ENCODE peak calls at places on chromosomes 2 and 18, in seven cellular contexts. M is effector memory CD4-positive, alpha-beta T cell; R is spleen; C is endodermal cell; G is CD8-positive, alpha-beta memory T cell; U is tibial artery; E is OCI-LY7. W is an unnamed sample. For H3K4me1, the result is how much of the 10 kb centered on the place peaks cover.

GRCh38 chr2:64243081-64244048 is 99.1 kb upstream of the PELI1 start:
- DNase-seq in M (no peak), R (no peak), C (peak), G (no peak), U (no peak), E (no peak), W (no peak)

GRCh38 chr18:48820483-48821250 is 130.1 kb downstream of the SMAD7 start:
- DNase-seq in M (no peak), R (peak), C (peak), G (no peak), U (peak), E (peak), W (no peak)

GRCh38 chr2:217568289-217568985 is 434.4 kb downstream of the TNS1 start:
- DNase-seq in M (no peak), R (no peak), C (no peak), G (no peak), U (no peak), E (no peak), W (no peak)

GRCh38 chr2:287471-287885 is 413 bp downstream of the ALKAL2 start:
- DNase-seq in M (no peak), R (no peak), C (peak), G (no peak), U (no peak), E (no peak), W (no peak)

GRCh38 chr18:31247574-31248199 is 70.3 kb upstream of the DSG1 start:
- DNase-seq in M (no peak), R (no peak), C (no peak), G (no peak), U (no peak), E (no peak), W (peak)

GRCh38 chr2:52861606-52862005 is 906.0 kb upstream of the CHAC2 start:
- DNase-seq in M (no peak), R (no peak), C (no peak), G (no peak), U (no peak), E (no peak), W (no peak)

GRCh38 chr2:142914507-142915313 is 37.2 kb downstream of the KYNU start:
- DNase-seq in M (no peak), R (no peak), C (no peak), G (no peak), U (no peak), E (no peak), W (no peak)

GRCh38 chr18:59249186-59249774 is 24.0 kb downstream of the RAX start:
- DNase-seq in M (no peak), R (no peak), C (peak), G (no peak), U (no peak), E (peak), W (peak)

GRCh38 chr2:9991829-9992273 is 40.4 kb downstream of the GRHL1 start:
- DNase-seq in M (no peak), R (no peak), C (no peak), G (no peak), U (peak), E (no peak), W (no peak)

GRCh38 chr2:154029504-154029903 is 157.8 kb downstream of the GALNT13 start:
- DNase-seq in M (no peak), R (no peak), C (no peak), G (no peak), U (no peak), E (no peak), W (no peak)

GRCh38 chr2:239178954-239179353 is 221.9 kb downstream of the HDAC4 start:
- DNase-seq in M (no peak), R (peak), C (peak), G (no peak), U (peak), E (no peak), W (no peak)

GRCh38 chr2:239177325-239177724 is 223.5 kb downstream of the HDAC4 start:
- DNase-seq in M (no peak), R (no peak), C (no peak), G (no peak), U (no peak), E (no peak), W (no peak)

GRCh38 chr2:239179851-239180371 is 220.9 kb downstream of the HDAC4 start:
- DNase-seq in M (no peak), R (peak), C (peak), G (no peak), U (peak), E (no peak), W (no peak)

GRCh38 chr2:239178484-239178883 is 222.3 kb downstream of the HDAC4 start:
- DNase-seq in M (no peak), R (peak), C (peak), G (no peak), U (peak), E (no peak), W (no peak)

GRCh38 chr2:239177908-239178307 is 222.9 kb downstream of the HDAC4 start:
- DNase-seq in M (no peak), R (peak), C (peak), G (no peak), U (no peak), E (no peak), W (no peak)
- H3K27ac ChIP-seq in M (no peak), R (no peak), C (no peak), G (no peak), U (no peak), E (no peak), W (no peak)

DNA sequence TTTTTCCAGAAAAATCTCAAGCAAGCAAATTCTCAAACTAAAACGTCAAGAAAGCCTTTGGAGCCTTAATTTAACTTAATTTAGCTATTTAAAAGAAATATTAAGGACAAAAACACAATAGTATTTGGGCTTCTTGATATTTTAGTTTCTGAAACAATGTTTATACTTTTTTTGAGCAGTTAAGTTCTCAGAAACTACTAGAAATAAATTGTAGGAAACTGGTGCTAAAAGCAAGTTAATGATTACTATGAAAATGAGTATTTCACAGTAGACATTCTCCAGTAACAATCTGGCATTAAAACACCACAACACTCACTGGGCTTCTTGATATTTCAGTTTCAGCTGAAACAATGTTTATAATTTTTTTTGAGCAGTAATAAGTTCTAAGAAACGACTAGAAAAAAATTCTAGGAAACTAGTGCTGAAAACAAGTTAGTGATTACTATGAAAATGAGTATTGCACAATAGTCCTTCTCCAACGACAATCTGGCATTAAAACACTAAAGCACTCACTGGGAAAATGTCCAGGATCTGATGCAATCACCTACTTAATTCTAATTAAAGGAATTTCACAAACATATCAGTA is 45.1 kb downstream of the TRAK2 start:
- DNase-seq in M (no peak), R (no peak), C (no peak), G (no peak), U (no peak), E (no peak), W (no peak)
- H3K4me1 ChIP-seq in M (under half), R (under half), C (under half), G (under half), U (under half), E (under half), W (under half)

GRCh38 chr18:13539050-13539449 is 187.3 kb downstream of the FAM210A start:
- DNase-seq in M (no peak), R (no peak), C (peak), G (peak), U (peak), E (peak), W (no peak)
- H3K27ac ChIP-seq in M (no peak), R (peak), C (no peak), G (no peak), U (no peak), E (no peak), W (no peak)

GRCh38 chr2:41705634-41706033 is 342.2 kb upstream of the PKDCC start:
- DNase-seq in M (no peak), R (no peak), C (no peak), G (no peak), U (no peak), E (no peak), W (no peak)
- H3K4me1 ChIP-seq in M (under half), R (under half), C (under half), G (under half), U (under half), E (under half), W (under half)

GRCh38 chr2:17542471-17542870 is 2.0 kb downstream of the VSNL1 start:
- DNase-seq in M (no peak), R (no peak), C (no peak), G (no peak), U (no peak), E (no peak), W (no peak)

GRCh38 chr2:17543131-17543660 is 2.7 kb downstream of the VSNL1 start:
- DNase-seq in M (no peak), R (no peak), C (peak), G (no peak), U (no peak), E (no peak), W (peak)

GRCh38 chr2:17539993-17540812 is at the start of gene VSNL1:
- DNase-seq in M (no peak), R (peak), C (peak), G (no peak), U (peak), E (no peak), W (peak)

GRCh38 chr2:17540813-17541513 is 467 bp downstream of the VSNL1 start:
- DNase-seq in M (no peak), R (no peak), C (no peak), G (no peak), U (no peak), E (no peak), W (no peak)

DNA sequence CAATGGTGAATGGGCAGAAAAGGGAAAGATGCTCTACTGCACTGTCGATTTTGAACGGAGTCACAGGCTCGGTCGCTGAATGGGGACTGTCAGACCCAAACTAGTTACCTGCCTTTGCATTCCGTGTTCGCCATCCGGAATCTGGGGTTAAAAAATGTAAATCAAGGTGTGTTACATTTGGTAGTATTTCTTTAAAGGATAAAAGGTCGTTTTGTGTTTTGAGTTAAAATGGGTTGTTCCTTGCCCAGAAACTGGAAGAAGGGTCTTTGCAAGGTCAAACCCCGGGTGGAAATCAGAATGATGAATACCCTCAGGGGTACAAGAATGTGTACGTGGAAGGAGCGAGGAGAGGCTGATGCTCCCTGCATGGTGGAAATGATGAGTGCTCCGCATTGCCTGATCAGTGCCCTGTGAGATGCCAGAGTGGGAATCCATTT is 1.0 kb downstream of the VSNL1 start:
- DNase-seq in M (no peak), R (no peak), C (no peak), G (no peak), U (no peak), E (no peak), W (no peak)
- H3K27ac ChIP-seq in M (no peak), R (no peak), C (no peak), G (no peak), U (no peak), E (no peak), W (no peak)

GRCh38 chr2:159720676-159721075 is 8.4 kb downstream of the MARCHF7 start:
- DNase-seq in M (no peak), R (no peak), C (no peak), G (no peak), U (no peak), E (no peak), W (no peak)
- H3K4me1 ChIP-seq in M (under half), R (half or more), C (under half), G (half or more), U (under half), E (under half), W (under half)

DNA sequence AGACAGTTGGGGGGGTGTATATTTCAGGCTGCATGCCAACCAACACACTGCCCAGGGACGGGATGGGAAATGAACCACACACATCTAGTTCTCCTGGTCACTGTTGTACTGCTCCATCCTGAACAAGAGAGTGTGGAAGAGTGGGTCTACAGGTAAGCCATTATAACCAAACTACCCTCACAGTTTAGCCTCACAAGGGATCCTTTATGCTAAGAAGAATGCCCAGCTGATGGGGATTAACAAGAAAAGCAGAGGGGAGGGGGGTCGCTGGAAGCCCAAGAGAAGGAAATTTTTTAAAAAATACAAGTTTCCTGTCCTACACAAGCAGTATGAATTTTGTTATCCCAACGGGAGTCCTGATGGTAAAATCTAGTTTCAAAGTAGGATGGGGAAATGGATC is 16.1 kb downstream of the SPRED2 start:
- DNase-seq in M (no peak), R (no peak), C (no peak), G (no peak), U (no peak), E (no peak), W (no peak)
- H3K27ac ChIP-seq in M (no peak), R (no peak), C (no peak), G (no peak), U (no peak), E (peak), W (no peak)

GRCh38 chr18:55402731-55403405 is 185.1 kb downstream of the TCF4 start:
- DNase-seq in M (no peak), R (no peak), C (no peak), G (no peak), U (no peak), E (no peak), W (no peak)
- H3K4me1 ChIP-seq in M (under half), R (under half), C (under half), G (under half), U (under half), E (under half), W (under half)

GRCh38 chr18:58205087-58205779 is 161.2 kb downstream of the NEDD4L start:
- DNase-seq in M (no peak), R (no peak), C (no peak), G (no peak), U (no peak), E (no peak), W (peak)

GRCh38 chr18:58201728-58202405 is 157.8 kb downstream of the NEDD4L start:
- DNase-seq in M (no peak), R (no peak), C (no peak), G (no peak), U (no peak), E (no peak), W (no peak)

GRCh38 chr18:58201268-58201667 is 157.2 kb downstream of the NEDD4L start:
- DNase-seq in M (no peak), R (no peak), C (no peak), G (no peak), U (no peak), E (no peak), W (no peak)

GRCh38 chr18:58205780-58206160 is 161.7 kb downstream of the NEDD4L start:
- DNase-seq in M (no peak), R (no peak), C (no peak), G (no peak), U (no peak), E (no peak), W (no peak)

GRCh38 chr18:58202406-58202730 is 158.3 kb downstream of the NEDD4L start:
- DNase-seq in M (no peak), R (no peak), C (no peak), G (no peak), U (no peak), E (no peak), W (no peak)
- H3K27ac ChIP-seq in M (no peak), R (no peak), C (no peak), G (no peak), U (no peak), E (no peak), W (no peak)

W was measured in foreskin keratinocyte.